ENCODE peak calls at places on chromosomes 4 and X, in ten cellular contexts. O, J, A, H, S, G, V, R, F and E are unnamed samples. For H3K4me1, the result is how much of the 10 kb centered on the place peaks cover.

GRCh38 chr4:2058264-2059033 is 678 bp upstream of the NAT8L start:
- DNase-seq in O (no peak), J (no peak), A (peak), H (peak), S (no peak), G (no peak), V (peak), R (no peak), F (peak), E (peak)

GRCh38 chrX:10173331-10173900 is 16.6 kb downstream of the CLCN4 start:
- DNase-seq in O (no peak), J (peak), A (peak), H (peak), S (no peak), G (peak), V (peak), R (peak), F (peak), E (no peak)

GRCh38 chr4:104616401-104616820 is 121.7 kb upstream of the CXXC4 start:
- DNase-seq in O (no peak), J (no peak), A (peak), H (no peak), S (no peak), G (no peak), V (no peak), R (no peak), F (peak), E (no peak)

GRCh38 chr4:185774076-185774731 is 37.8 kb downstream of the SORBS2 start:
- DNase-seq in O (no peak), J (no peak), A (peak), H (no peak), S (no peak), G (no peak), V (no peak), R (peak), F (peak), E (no peak)

GRCh38 chrX:47232803-47233332 is at the start of gene USP11:
- DNase-seq in O (no peak), J (peak), A (peak), H (peak), S (no peak), G (no peak), V (peak), R (no peak), F (peak), E (peak)

GRCh38 chr4:89765966-89766365 is 71.0 kb downstream of the SNCA start:
- DNase-seq in O (no peak), J (no peak), A (no peak), H (no peak), S (no peak), G (no peak), V (peak), R (peak), F (peak), E (no peak)

GRCh38 chr4:78561677-78562076 is 10.1 kb downstream of the ANXA3 start:
- DNase-seq in O (no peak), J (no peak), A (no peak), H (no peak), S (no peak), G (no peak), V (peak), R (no peak), F (no peak), E (no peak)

GRCh38 chr4:54784188-54784671 is 126.5 kb downstream of the KIT start:
- DNase-seq in O (peak), J (peak), A (peak), H (no peak), S (no peak), G (no peak), V (peak), R (peak), F (peak), E (no peak)

GRCh38 chr4:113383111-113383785 is 333.8 kb downstream of the ANK2 start:
- DNase-seq in O (no peak), J (no peak), A (no peak), H (no peak), S (no peak), G (no peak), V (peak), R (no peak), F (peak), E (no peak)

GRCh38 chrX:19625612-19626011 is 110.3 kb upstream of the MAP3K15 start:
- DNase-seq in O (no peak), J (no peak), A (no peak), H (no peak), S (no peak), G (no peak), V (peak), R (no peak), F (peak), E (no peak)

GRCh38 chr4:57550143-57550542 is 440.0 kb upstream of the IGFBP7 start:
- DNase-seq in O (no peak), J (no peak), A (no peak), H (no peak), S (no peak), G (no peak), V (no peak), R (no peak), F (no peak), E (no peak)

GRCh38 chr4:2068566-2068965 is 9.4 kb downstream of the NAT8L start:
- DNase-seq in O (no peak), J (no peak), A (no peak), H (no peak), S (no peak), G (no peak), V (no peak), R (no peak), F (no peak), E (no peak)

GRCh38 chr4:37991623-37992410 is 31.6 kb downstream of the PTTG2 start:
- DNase-seq in O (no peak), J (no peak), A (no peak), H (no peak), S (no peak), G (no peak), V (no peak), R (no peak), F (no peak), E (no peak)

GRCh38 chr4:37988670-37989069 is 28.5 kb downstream of the PTTG2 start:
- DNase-seq in O (no peak), J (no peak), A (no peak), H (no peak), S (no peak), G (no peak), V (no peak), R (no peak), F (no peak), E (no peak)

GRCh38 chr4:37990731-37991130 is 30.5 kb downstream of the PTTG2 start:
- DNase-seq in O (no peak), J (no peak), A (no peak), H (no peak), S (no peak), G (no peak), V (no peak), R (no peak), F (no peak), E (no peak)

GRCh38 chr4:37985730-37986275 is 25.6 kb downstream of the PTTG2 start:
- DNase-seq in O (no peak), J (no peak), A (no peak), H (no peak), S (no peak), G (no peak), V (no peak), R (no peak), F (no peak), E (no peak)

GRCh38 chr4:37989398-37990260 is 29.4 kb downstream of the PTTG2 start:
- DNase-seq in O (no peak), J (no peak), A (no peak), H (no peak), S (no peak), G (no peak), V (no peak), R (no peak), F (no peak), E (no peak)
- H3K4me1 ChIP-seq in O (under half), J (under half), A (under half), H (under half), S (under half), G (under half), V (under half), R (under half), F (under half), E (under half)

GRCh38 chr4:16952462-16952871 is 54.0 kb upstream of the LDB2 start:
- DNase-seq in O (no peak), J (no peak), A (no peak), H (peak), S (no peak), G (no peak), V (peak), R (no peak), F (peak), E (no peak)

GRCh38 chr4:16952896-16953605 is 54.6 kb upstream of the LDB2 start:
- DNase-seq in O (no peak), J (no peak), A (no peak), H (no peak), S (no peak), G (no peak), V (no peak), R (no peak), F (peak), E (no peak)
- H3K4me3 ChIP-seq in O (peak), J (no peak), A (no peak), H (no peak), S (no peak), G (no peak), V (peak), R (no peak), F (no peak), E (peak)

GRCh38 chrX:37824491-37825224 is 22.7 kb downstream of the DYNLT3 start:
- DNase-seq in O (no peak), J (no peak), A (no peak), H (no peak), S (no peak), G (no peak), V (no peak), R (no peak), F (peak), E (no peak)
- H3K4me1 ChIP-seq in O (under half), J (under half), A (under half), H (under half), S (under half), G (under half), V (under half), R (under half), F (under half), E (under half)

GRCh38 chr4:156998500-156999174 is 27.0 kb upstream of the PDGFC start:
- DNase-seq in O (no peak), J (no peak), A (no peak), H (no peak), S (no peak), G (no peak), V (no peak), R (peak), F (no peak), E (no peak)

GRCh38 chr4:157004279-157005161 is 32.9 kb upstream of the PDGFC start:
- DNase-seq in O (no peak), J (no peak), A (no peak), H (no peak), S (no peak), G (no peak), V (no peak), R (no peak), F (no peak), E (no peak)

GRCh38 chr4:156999175-156999517 is 27.5 kb upstream of the PDGFC start:
- DNase-seq in O (no peak), J (peak), A (peak), H (no peak), S (no peak), G (no peak), V (peak), R (peak), F (peak), E (peak)
- H3K4me3 ChIP-seq in O (no peak), J (no peak), A (no peak), H (no peak), S (no peak), G (no peak), V (no peak), R (no peak), F (no peak), E (no peak)

GRCh38 chr4:80187677-80188076 is 9.6 kb upstream of the PRDM8 start:
- DNase-seq in O (no peak), J (no peak), A (no peak), H (no peak), S (no peak), G (no peak), V (no peak), R (no peak), F (no peak), E (no peak)
- H3K4me1 ChIP-seq in O (under half), J (half or more), A (under half), H (under half), S (under half), G (under half), V (under half), R (under half), F (under half), E (under half)

GRCh38 chr4:112280657-112281056 is 5.0 kb downstream of the TIFA start:
- DNase-seq in O (no peak), J (no peak), A (no peak), H (no peak), S (no peak), G (no peak), V (no peak), R (no peak), F (no peak), E (no peak)
- H3K4me3 ChIP-seq in O (no peak), J (no peak), A (no peak), H (no peak), S (no peak), G (no peak), V (no peak), R (no peak), F (no peak), E (no peak)

DNA sequence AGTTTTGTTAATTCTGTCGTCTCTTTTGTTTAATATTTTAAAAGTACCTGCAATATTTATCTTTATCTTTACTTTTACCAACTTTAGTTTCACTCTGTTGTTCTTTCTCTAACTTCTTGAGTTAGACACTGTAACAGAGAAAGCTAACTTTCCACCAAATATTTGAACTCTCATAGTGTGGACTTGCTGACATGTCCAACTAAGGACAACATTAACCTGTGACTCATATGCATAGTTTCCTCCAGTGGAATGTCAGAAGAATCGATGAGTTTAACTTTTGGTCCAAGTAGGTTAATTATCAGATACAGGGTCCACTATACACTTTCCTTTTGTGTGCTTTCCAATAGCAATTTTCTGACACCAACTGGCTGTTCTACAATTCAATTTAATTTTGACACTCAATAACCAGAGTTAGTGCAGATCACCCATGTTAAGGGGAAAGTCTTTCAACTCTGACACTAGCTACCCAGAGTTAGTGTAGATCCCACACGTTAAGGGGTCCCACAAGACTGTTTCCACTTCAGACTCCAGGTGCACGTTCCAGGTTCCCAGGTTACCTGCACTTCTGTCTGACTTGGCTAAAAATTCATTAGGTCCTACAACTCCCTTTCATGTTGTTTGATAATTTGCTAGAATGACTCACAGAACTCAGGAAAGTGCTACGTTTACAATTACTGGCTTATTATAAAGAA is 559.0 kb upstream of the AMOT start:
- DNase-seq in O (no peak), J (no peak), A (no peak), H (no peak), S (no peak), G (no peak), V (peak), R (no peak), F (peak), E (no peak)
- H3K4me1 ChIP-seq in O (under half), J (under half), A (under half), H (under half), S (under half), G (under half), V (under half), R (under half), F (under half), E (under half)

GRCh38 chrX:66163849-66164401 is at the start of gene HEPH:
- DNase-seq in O (no peak), J (no peak), A (peak), H (peak), S (no peak), G (peak), V (peak), R (no peak), F (peak), E (no peak)
- H3K4me3 ChIP-seq in O (peak), J (peak), A (peak), H (peak), S (no peak), G (peak), V (peak), R (no peak), F (peak), E (no peak)

DNA sequence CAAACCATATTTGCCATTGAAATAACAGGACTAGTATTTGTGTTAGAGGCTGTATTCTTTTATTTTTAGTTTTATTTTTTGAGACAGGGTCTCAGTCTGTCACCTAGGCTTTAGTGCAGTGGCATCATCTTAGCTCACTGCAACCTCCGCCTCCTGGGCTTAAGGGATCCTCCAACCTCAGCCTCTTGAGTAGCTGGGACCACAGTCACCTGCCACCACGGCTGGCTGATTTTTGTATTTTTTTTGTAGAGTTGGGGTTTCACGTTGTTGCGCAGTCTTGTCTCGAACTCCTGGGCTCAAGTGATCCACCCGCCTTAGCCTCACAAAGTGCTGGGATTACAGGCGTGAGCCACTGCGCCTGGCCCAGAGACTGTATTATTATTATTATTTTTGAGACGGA is 15.3 kb downstream of the TMEM131L start:
- DNase-seq in O (no peak), J (no peak), A (no peak), H (no peak), S (no peak), G (no peak), V (no peak), R (no peak), F (no peak), E (no peak)
- H3K4me1 ChIP-seq in O (under half), J (half or more), A (under half), H (under half), S (half or more), G (under half), V (under half), R (under half), F (under half), E (under half)